ENCODE peak calls at places on chromosomes 13 and 19, in eight cellular contexts. One of them, this sample, is unnamed. For H3K4me1 and H3K9me3, the result is how much of the 10 kb centered on the place peaks cover.

GRCh38 chr19:10289167-10289835 is 451 bp upstream of the ICAM5 start:
- DNase-seq in Peyer's patch: peak
- DNase-seq in tibial artery: no peak
- DNase-seq in adrenal gland: no peak
- DNase-seq in lung: peak
- DNase-seq in transverse colon: peak
- DNase-seq in right cardiac atrium: peak
- DNase-seq in aorta: no peak
- DNase-seq in this sample: no peak

GRCh38 chr19:7868671-7869452 is 5.3 kb downstream of the PRR36 start:
- DNase-seq in Peyer's patch: peak
- DNase-seq in tibial artery: peak
- DNase-seq in adrenal gland: peak
- DNase-seq in lung: peak
- DNase-seq in transverse colon: peak
- DNase-seq in right cardiac atrium: peak
- DNase-seq in aorta: peak
- DNase-seq in this sample: peak

GRCh38 chr19:32876919-32877285 is 7.3 kb upstream of the SLC7A9 start:
- DNase-seq in Peyer's patch: no peak
- DNase-seq in tibial artery: no peak
- DNase-seq in adrenal gland: no peak
- DNase-seq in lung: no peak
- DNase-seq in transverse colon: peak
- DNase-seq in right cardiac atrium: no peak
- DNase-seq in aorta: no peak
- DNase-seq in this sample: peak

GRCh38 chr13:76936736-76937135 is 11.6 kb upstream of the ACOD1 start:
- DNase-seq in Peyer's patch: no peak
- DNase-seq in tibial artery: no peak
- DNase-seq in adrenal gland: no peak
- DNase-seq in lung: no peak
- DNase-seq in transverse colon: no peak
- DNase-seq in right cardiac atrium: no peak
- DNase-seq in aorta: no peak
- DNase-seq in this sample: no peak

GRCh38 chr13:70034280-70034679 is 73.3 kb upstream of the ATXN8OS start:
- DNase-seq in Peyer's patch: no peak
- DNase-seq in tibial artery: no peak
- DNase-seq in adrenal gland: no peak
- DNase-seq in lung: no peak
- DNase-seq in transverse colon: no peak
- DNase-seq in right cardiac atrium: no peak
- DNase-seq in aorta: no peak
- DNase-seq in this sample: no peak

GRCh38 chr13:113053801-113054604 is 51.6 kb upstream of the F7 start:
- DNase-seq in Peyer's patch: no peak
- DNase-seq in tibial artery: no peak
- DNase-seq in adrenal gland: no peak
- DNase-seq in lung: no peak
- DNase-seq in transverse colon: no peak
- DNase-seq in right cardiac atrium: peak
- DNase-seq in aorta: peak
- DNase-seq in this sample: no peak

GRCh38 chr19:46296722-46297431 is at the start of gene HIF3A:
- DNase-seq in Peyer's patch: no peak
- DNase-seq in tibial artery: peak
- DNase-seq in adrenal gland: peak
- DNase-seq in lung: peak
- DNase-seq in transverse colon: peak
- DNase-seq in right cardiac atrium: peak
- DNase-seq in aorta: peak
- DNase-seq in this sample: no peak

GRCh38 chr13:74839656-74840055 is 642.3 kb downstream of the TBC1D4 start:
- DNase-seq in Peyer's patch: no peak
- DNase-seq in tibial artery: no peak
- DNase-seq in adrenal gland: no peak
- DNase-seq in lung: no peak
- DNase-seq in transverse colon: no peak
- DNase-seq in right cardiac atrium: no peak
- DNase-seq in aorta: no peak
- DNase-seq in this sample: no peak

GRCh38 chr13:75442736-75443234 is 39.2 kb downstream of the TBC1D4 start:
- DNase-seq in Peyer's patch: no peak
- DNase-seq in tibial artery: no peak
- DNase-seq in adrenal gland: no peak
- DNase-seq in lung: no peak
- DNase-seq in transverse colon: peak
- DNase-seq in right cardiac atrium: no peak
- DNase-seq in aorta: no peak
- DNase-seq in this sample: no peak

GRCh38 chr13:19959141-19959830 is 759 bp downstream of the ZMYM2 start:
- DNase-seq in Peyer's patch: peak
- DNase-seq in tibial artery: peak
- DNase-seq in adrenal gland: peak
- DNase-seq in lung: peak
- DNase-seq in transverse colon: peak
- DNase-seq in right cardiac atrium: peak
- DNase-seq in aorta: peak
- DNase-seq in this sample: peak

GRCh38 chr19:33508431-33508830 is 13.2 kb downstream of the PEPD start:
- DNase-seq in Peyer's patch: no peak
- DNase-seq in tibial artery: no peak
- DNase-seq in adrenal gland: no peak
- DNase-seq in lung: no peak
- DNase-seq in transverse colon: no peak
- DNase-seq in right cardiac atrium: peak
- DNase-seq in aorta: no peak
- DNase-seq in this sample: no peak

GRCh38 chr19:29683009-29683408 is 17.7 kb downstream of the PLEKHF1 start:
- DNase-seq in Peyer's patch: no peak
- DNase-seq in tibial artery: no peak
- DNase-seq in adrenal gland: no peak
- DNase-seq in lung: no peak
- DNase-seq in transverse colon: no peak
- DNase-seq in right cardiac atrium: no peak
- DNase-seq in aorta: peak
- DNase-seq in this sample: peak

GRCh38 chr13:75458696-75459422 is 23.1 kb downstream of the TBC1D4 start:
- DNase-seq in Peyer's patch: no peak
- DNase-seq in tibial artery: no peak
- DNase-seq in adrenal gland: peak
- DNase-seq in lung: peak
- DNase-seq in transverse colon: peak
- DNase-seq in right cardiac atrium: no peak
- DNase-seq in aorta: no peak
- DNase-seq in this sample: no peak

GRCh38 chr13:34340534-34340933 is 522.6 kb downstream of the RFC3 start:
- DNase-seq in Peyer's patch: no peak
- DNase-seq in tibial artery: peak
- DNase-seq in adrenal gland: peak
- DNase-seq in lung: no peak
- DNase-seq in transverse colon: no peak
- DNase-seq in right cardiac atrium: no peak
- DNase-seq in aorta: no peak
- DNase-seq in this sample: no peak

GRCh38 chr13:68810660-68811059 is 1297.0 kb upstream of the ATXN8OS start:
- DNase-seq in Peyer's patch: no peak
- DNase-seq in tibial artery: no peak
- DNase-seq in adrenal gland: no peak
- DNase-seq in lung: no peak
- DNase-seq in transverse colon: no peak
- DNase-seq in right cardiac atrium: no peak
- DNase-seq in aorta: no peak
- DNase-seq in this sample: no peak

GRCh38 chr13:79585033-79585432 is 104.1 kb downstream of the NDFIP2 start:
- DNase-seq in Peyer's patch: no peak
- DNase-seq in tibial artery: no peak
- DNase-seq in adrenal gland: no peak
- DNase-seq in lung: no peak
- DNase-seq in transverse colon: no peak
- DNase-seq in right cardiac atrium: no peak
- DNase-seq in aorta: no peak
- DNase-seq in this sample: no peak

GRCh38 chr19:801030-801860 is 4.0 kb downstream of the PTBP1 start:
- DNase-seq in Peyer's patch: no peak
- DNase-seq in tibial artery: peak
- DNase-seq in adrenal gland: peak
- DNase-seq in lung: peak
- DNase-seq in transverse colon: peak
- DNase-seq in right cardiac atrium: peak
- DNase-seq in aorta: peak
- DNase-seq in this sample: no peak

GRCh38 chr13:107329991-107330390 is 762.1 kb upstream of the ARGLU1 start:
- DNase-seq in Peyer's patch: no peak
- DNase-seq in tibial artery: no peak
- DNase-seq in adrenal gland: no peak
- DNase-seq in lung: no peak
- DNase-seq in transverse colon: no peak
- DNase-seq in right cardiac atrium: no peak
- DNase-seq in aorta: no peak
- DNase-seq in this sample: no peak

GRCh38 chr19:48751835-48752510 is 468 bp downstream of the FUT1 start:
- DNase-seq in Peyer's patch: no peak
- DNase-seq in tibial artery: no peak
- DNase-seq in adrenal gland: no peak
- DNase-seq in lung: no peak
- DNase-seq in transverse colon: no peak
- DNase-seq in right cardiac atrium: no peak
- DNase-seq in aorta: no peak
- DNase-seq in this sample: no peak
- H3K27ac ChIP-seq in Peyer's patch: no peak
- H3K27ac ChIP-seq in tibial artery: no peak
- H3K27ac ChIP-seq in adrenal gland: no peak
- H3K27ac ChIP-seq in lung: no peak
- H3K27ac ChIP-seq in transverse colon: peak
- H3K27ac ChIP-seq in right cardiac atrium: peak
- H3K27ac ChIP-seq in aorta: no peak
- H3K27ac ChIP-seq in this sample: no peak

DNA sequence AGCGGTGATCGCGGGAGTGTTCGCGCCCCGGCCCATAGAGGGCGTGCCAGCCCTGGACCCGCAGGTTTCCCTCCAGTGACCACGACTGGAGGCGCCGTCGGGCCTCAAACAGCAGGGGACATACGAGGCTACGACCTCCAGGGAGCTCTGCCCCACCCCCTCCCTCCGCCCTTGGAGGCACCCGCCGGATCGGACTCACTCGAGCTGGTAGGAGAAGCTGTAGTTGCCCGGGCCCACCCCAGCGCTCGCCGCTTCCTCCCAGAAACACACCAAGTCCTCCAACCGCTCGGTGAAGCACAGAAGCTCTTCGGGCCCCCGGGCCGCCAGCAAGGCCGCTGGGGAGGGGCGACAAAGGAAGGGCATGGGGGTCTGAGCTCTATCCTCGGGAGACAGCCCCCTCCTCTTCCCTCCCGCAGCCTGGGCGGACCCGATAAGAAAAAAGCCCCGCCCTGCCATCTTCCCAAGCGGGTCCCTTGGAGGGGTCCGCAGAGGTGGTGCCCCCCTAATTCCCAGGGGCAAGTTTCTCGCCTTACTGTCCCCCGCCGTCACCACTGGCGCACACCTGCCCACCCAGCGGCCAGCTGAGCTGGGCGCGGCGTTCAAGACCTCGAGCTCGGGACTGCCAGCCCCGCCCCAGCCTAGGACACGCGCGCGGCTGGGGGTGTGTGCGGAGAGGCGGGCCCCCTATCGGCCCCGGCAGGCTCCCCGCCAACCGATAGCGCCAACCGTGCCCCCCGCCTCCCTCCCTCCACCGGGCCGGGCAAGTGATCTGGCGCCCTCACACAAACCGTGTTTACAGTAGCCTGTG is 1.0 kb downstream of the EPOR start:
- DNase-seq in Peyer's patch: peak
- DNase-seq in tibial artery: peak
- DNase-seq in adrenal gland: peak
- DNase-seq in lung: peak
- DNase-seq in transverse colon: peak
- DNase-seq in right cardiac atrium: peak
- DNase-seq in aorta: peak
- DNase-seq in this sample: no peak
- H3K4me1 ChIP-seq in Peyer's patch: under half
- H3K4me1 ChIP-seq in tibial artery: under half
- H3K4me1 ChIP-seq in adrenal gland: under half
- H3K4me1 ChIP-seq in lung: under half
- H3K4me1 ChIP-seq in transverse colon: under half
- H3K4me1 ChIP-seq in right cardiac atrium: under half
- H3K4me1 ChIP-seq in aorta: under half
- H3K4me1 ChIP-seq in this sample: under half

DNA sequence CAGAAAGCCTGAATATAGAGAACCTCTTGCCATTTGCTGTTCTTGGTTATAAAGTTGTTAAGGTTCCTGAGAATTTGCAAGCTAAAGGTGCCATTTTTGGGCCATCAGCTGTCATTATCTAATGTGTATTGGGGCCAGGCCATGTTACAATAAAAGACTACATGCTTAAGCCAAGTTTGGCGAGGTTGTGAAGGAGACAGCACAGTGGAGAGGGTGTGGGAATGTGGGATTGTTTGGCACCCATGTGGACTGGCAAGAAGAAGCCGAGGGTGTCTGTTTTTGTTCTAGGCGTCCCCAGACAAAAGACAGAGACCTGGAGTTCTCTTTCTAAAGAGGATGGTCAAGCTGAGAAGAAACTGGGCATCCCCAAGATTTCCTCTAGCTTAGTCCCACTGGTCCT is 64.7 kb downstream of the ZNF44 start:
- DNase-seq in Peyer's patch: no peak
- DNase-seq in tibial artery: no peak
- DNase-seq in adrenal gland: no peak
- DNase-seq in lung: no peak
- DNase-seq in transverse colon: no peak
- DNase-seq in right cardiac atrium: no peak
- DNase-seq in aorta: no peak
- DNase-seq in this sample: no peak
- H3K9me3 ChIP-seq in Peyer's patch: under half
- H3K9me3 ChIP-seq in tibial artery: under half
- H3K9me3 ChIP-seq in adrenal gland: under half
- H3K9me3 ChIP-seq in lung: under half
- H3K9me3 ChIP-seq in transverse colon: under half
- H3K9me3 ChIP-seq in right cardiac atrium: under half
- H3K9me3 ChIP-seq in aorta: under half
- H3K9me3 ChIP-seq in this sample: under half

DNA sequence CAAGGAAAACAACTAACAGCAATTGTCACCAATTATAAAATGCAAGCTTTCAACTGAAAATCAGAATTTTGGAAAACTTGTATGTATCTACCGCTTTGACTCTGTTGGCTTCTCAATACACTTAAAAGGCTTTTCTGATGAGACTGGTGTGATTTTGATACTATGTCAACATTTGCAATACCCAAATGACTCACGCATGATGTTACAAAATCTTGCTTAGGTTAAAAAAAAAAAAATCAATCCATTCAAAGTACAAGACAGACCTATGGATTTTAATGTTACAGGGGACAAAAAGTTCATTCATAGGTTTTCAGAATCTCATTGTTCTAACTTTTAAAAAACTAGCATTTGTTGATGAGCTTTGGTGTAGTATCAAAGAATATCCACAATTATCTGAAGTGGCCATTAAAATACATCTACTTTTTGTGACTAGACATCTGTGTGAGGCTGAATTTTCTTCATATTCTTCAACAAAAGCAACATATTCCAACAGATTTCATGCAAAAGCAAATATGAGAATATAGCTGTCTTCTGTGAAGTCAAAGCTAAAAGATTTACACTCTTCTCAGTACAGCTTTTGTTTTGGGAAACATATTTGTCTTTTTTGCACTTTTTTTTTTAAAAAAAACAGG is 10.7 kb downstream of the ELF1 start:
- DNase-seq in Peyer's patch: no peak
- DNase-seq in tibial artery: no peak
- DNase-seq in adrenal gland: no peak
- DNase-seq in lung: no peak
- DNase-seq in transverse colon: no peak
- DNase-seq in right cardiac atrium: no peak
- DNase-seq in aorta: no peak
- DNase-seq in this sample: no peak
- H3K27ac ChIP-seq in Peyer's patch: no peak
- H3K27ac ChIP-seq in tibial artery: no peak
- H3K27ac ChIP-seq in adrenal gland: no peak
- H3K27ac ChIP-seq in lung: no peak
- H3K27ac ChIP-seq in transverse colon: peak
- H3K27ac ChIP-seq in right cardiac atrium: no peak
- H3K27ac ChIP-seq in aorta: no peak
- H3K27ac ChIP-seq in this sample: no peak

This sample was measured in SJSA1.